ENCODE peak calls at places on chromosomes 13 and 19, in nine cellular contexts. L, K, V, S, T, M, G, E and N are unnamed samples.

GRCh38 chr19:1676351-1677266 is 24.2 kb upstream of the TCF3 start:
- DNase-seq in L (no peak), K (no peak), V (no peak), S (no peak), T (no peak), M (no peak), G (peak), E (no peak), N (no peak)

GRCh38 chr13:100440756-100441421 is 147.7 kb downstream of the GGACT start:
- DNase-seq in L (no peak), K (no peak), V (no peak), S (peak), T (no peak), M (no peak), G (no peak), E (no peak), N (peak)

GRCh38 chr13:51623473-51623872 is 39.2 kb downstream of the WDFY2 start:
- DNase-seq in L (no peak), K (no peak), V (no peak), S (no peak), T (no peak), M (no peak), G (no peak), E (no peak), N (no peak)

GRCh38 chr13:89726690-89727435 is 1620.6 kb upstream of the MIR17HG start:
- DNase-seq in L (no peak), K (no peak), V (no peak), S (peak), T (no peak), M (no peak), G (no peak), E (no peak), N (peak)

GRCh38 chr13:103291693-103292572 is 225.7 kb upstream of the SLC10A2 start:
- DNase-seq in L (no peak), K (no peak), V (no peak), S (no peak), T (no peak), M (no peak), G (no peak), E (no peak), N (no peak)

GRCh38 chr13:95608640-95609280 is 35.7 kb downstream of the DZIP1 start:
- DNase-seq in L (no peak), K (no peak), V (no peak), S (no peak), T (no peak), M (no peak), G (no peak), E (no peak), N (no peak)

GRCh38 chr13:101880581-101880980 is 428.1 kb downstream of the ITGBL1 start:
- DNase-seq in L (no peak), K (no peak), V (no peak), S (no peak), T (no peak), M (no peak), G (no peak), E (no peak), N (no peak)

GRCh38 chr19:19866599-19867248 is 1.0 kb downstream of the ZNF253 start:
- DNase-seq in L (no peak), K (peak), V (peak), S (no peak), T (peak), M (peak), G (no peak), E (peak), N (peak)

GRCh38 chr13:21557995-21558394 is 46.0 kb downstream of the MICU2 start:
- DNase-seq in L (no peak), K (no peak), V (no peak), S (no peak), T (no peak), M (no peak), G (no peak), E (peak), N (peak)

GRCh38 chr19:48639483-48640375 is 2.5 kb upstream of the DBP start:
- DNase-seq in L (no peak), K (no peak), V (peak), S (no peak), T (no peak), M (no peak), G (no peak), E (no peak), N (no peak)

GRCh38 chr19:31390721-31391120 is 41.5 kb upstream of the TSHZ3 start:
- DNase-seq in L (no peak), K (no peak), V (no peak), S (no peak), T (no peak), M (no peak), G (no peak), E (no peak), N (no peak)

GRCh38 chr19:18292810-18293641 is 11.6 kb upstream of the JUND start:
- DNase-seq in L (peak), K (peak), V (peak), S (peak), T (no peak), M (peak), G (peak), E (peak), N (peak)

GRCh38 chr13:70253834-70254233 is 145.6 kb upstream of the KLHL1 start:
- DNase-seq in L (no peak), K (no peak), V (no peak), S (no peak), T (no peak), M (no peak), G (no peak), E (no peak), N (no peak)

GRCh38 chr19:40666803-40667438 is 23.5 kb downstream of the NUMBL start:
- DNase-seq in L (no peak), K (no peak), V (no peak), S (no peak), T (no peak), M (no peak), G (peak), E (no peak), N (no peak)

GRCh38 chr13:28528848-28529247 is 33.9 kb upstream of the FLT1 start:
- DNase-seq in L (no peak), K (no peak), V (no peak), S (no peak), T (no peak), M (no peak), G (no peak), E (no peak), N (peak)

GRCh38 chr13:111399776-111400505 is 79.5 kb downstream of the TEX29 start:
- DNase-seq in L (no peak), K (no peak), V (peak), S (no peak), T (no peak), M (no peak), G (no peak), E (no peak), N (no peak)

GRCh38 chr19:1076951-1077350 is 10.0 kb downstream of the ARHGAP45 start:
- DNase-seq in L (no peak), K (peak), V (peak), S (no peak), T (peak), M (no peak), G (peak), E (no peak), N (no peak)

GRCh38 chr13:113861433-113862030 is 2.3 kb downstream of the GAS6 start:
- DNase-seq in L (peak), K (no peak), V (peak), S (no peak), T (no peak), M (peak), G (peak), E (no peak), N (no peak)

GRCh38 chr13:114041493-114041892 is 67.6 kb upstream of the C13orf46 start:
- DNase-seq in L (no peak), K (no peak), V (no peak), S (no peak), T (no peak), M (no peak), G (no peak), E (no peak), N (no peak)

GRCh38 chr13:67520886-67521285 is 290.8 kb upstream of the PCDH9 start:
- DNase-seq in L (no peak), K (no peak), V (no peak), S (no peak), T (no peak), M (no peak), G (no peak), E (no peak), N (no peak)

GRCh38 chr19:5217171-5217570 is 123.4 kb downstream of the PTPRS start:
- DNase-seq in L (no peak), K (no peak), V (no peak), S (no peak), T (no peak), M (no peak), G (no peak), E (no peak), N (no peak)

GRCh38 chr19:7397687-7398086 is 49.0 kb downstream of the ARHGEF18 start:
- DNase-seq in L (no peak), K (no peak), V (no peak), S (peak), T (no peak), M (no peak), G (no peak), E (no peak), N (no peak)

GRCh38 chr13:59771272-59771671 is 392.5 kb downstream of the DIAPH3 start:
- DNase-seq in L (no peak), K (no peak), V (no peak), S (no peak), T (no peak), M (no peak), G (no peak), E (peak), N (peak)

GRCh38 chr19:32662186-32662585 is 12.8 kb downstream of the ANKRD27 start:
- DNase-seq in L (no peak), K (no peak), V (no peak), S (no peak), T (no peak), M (no peak), G (no peak), E (no peak), N (peak)

GRCh38 chr19:15432629-15433518 is 14.1 kb upstream of the AKAP8L start:
- DNase-seq in L (peak), K (peak), V (peak), S (peak), T (peak), M (peak), G (peak), E (peak), N (peak)
- TF ChIP-seq POLR2A in L (peak), K (no peak), V (no peak), S (peak), T (peak), M (no peak), G (no peak), E (peak), N (peak)

DNA sequence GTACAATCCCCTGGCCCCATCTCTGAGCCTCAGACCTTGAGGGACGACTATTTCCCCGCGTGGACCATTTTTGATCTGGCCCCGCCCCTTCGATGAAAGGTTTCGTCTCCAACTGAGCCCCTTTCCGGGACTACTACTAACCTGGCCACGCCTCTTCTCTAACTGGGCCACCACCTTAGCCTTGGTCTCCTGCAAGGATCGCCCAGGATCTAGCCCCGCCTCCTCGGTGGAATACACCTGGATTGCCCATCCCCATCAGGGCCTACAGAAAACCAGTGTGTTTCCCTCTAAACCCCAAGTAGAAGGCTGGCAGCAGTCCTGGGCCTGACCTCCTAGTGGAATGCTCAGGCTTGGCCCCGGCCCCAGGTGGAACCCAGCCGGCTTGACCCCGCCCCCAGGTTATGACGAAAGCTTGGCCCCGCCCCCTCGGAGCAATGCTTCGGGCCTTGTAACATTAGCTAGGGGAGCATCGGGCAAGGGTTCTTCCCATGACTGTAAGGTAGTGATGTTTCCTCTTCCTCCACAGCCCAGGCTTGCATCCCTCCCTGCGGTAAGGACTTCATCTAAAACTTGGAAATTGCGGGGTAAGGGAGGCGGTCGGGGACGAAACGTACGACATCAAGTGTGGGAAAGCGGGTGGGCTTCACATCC is 9.1 kb downstream of the SPACA6 start:
- DNase-seq in L (peak), K (peak), V (peak), S (no peak), T (no peak), M (peak), G (peak), E (peak), N (peak)
- TF ChIP-seq POLR2A in L (peak), K (no peak), V (peak), S (no peak), T (no peak), M (no peak), G (no peak), E (no peak), N (no peak)

GRCh38 chr13:27264181-27264580 is 6.4 kb upstream of the RASL11A start:
- DNase-seq in L (no peak), K (no peak), V (no peak), S (no peak), T (no peak), M (no peak), G (no peak), E (no peak), N (no peak)
- TF ChIP-seq POLR2A in L (no peak), K (no peak), V (no peak), S (no peak), T (no peak), M (no peak), G (no peak), E (no peak), N (no peak)

DNA sequence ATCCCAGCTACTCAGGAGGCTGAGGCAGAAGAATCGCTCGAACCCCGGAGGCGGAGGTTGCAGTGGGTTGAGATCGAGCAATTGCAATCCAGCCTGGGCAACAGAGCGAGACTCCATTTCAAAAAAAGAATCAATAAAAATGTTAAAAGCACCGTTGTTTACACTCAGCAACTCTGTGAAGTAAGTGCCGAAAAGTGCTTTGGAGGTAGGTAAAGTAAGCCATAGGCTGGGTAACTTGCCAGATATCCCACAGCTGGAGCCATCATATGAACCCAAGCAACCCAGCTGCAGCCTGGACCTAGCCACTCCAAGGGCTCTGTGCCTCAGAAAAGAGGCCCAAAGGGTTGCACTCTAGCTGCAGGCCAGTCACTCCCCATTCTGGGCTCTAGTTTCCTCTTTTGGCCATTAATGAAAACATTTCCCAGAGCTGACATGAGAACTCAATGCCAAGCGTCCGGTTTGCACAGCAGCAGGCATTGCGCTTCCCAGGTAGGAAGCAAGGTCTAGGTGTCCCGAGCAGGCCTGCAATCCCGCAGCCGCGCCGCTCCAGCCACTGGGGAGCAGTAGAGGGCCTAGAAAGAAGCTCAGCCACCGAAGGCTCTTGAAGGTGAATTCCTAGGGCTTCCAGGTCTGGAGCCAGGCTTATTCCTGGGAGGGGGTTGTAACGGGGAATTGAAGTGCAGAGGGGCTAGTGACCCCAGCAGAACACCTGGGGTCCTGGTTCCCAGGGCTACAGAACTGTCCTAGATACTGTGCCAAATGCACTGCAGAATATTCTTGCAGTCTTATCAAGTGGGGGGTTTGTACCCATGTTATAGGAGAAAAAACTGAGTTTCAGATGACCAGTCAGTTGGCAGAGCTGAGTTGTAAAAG is 4.1 kb upstream of the CD79A start:
- DNase-seq in L (no peak), K (no peak), V (peak), S (peak), T (no peak), M (peak), G (peak), E (peak), N (peak)
- TF ChIP-seq POLR2A in L (no peak), K (no peak), V (no peak), S (no peak), T (peak), M (no peak), G (no peak), E (peak), N (peak)